ENCODE peak calls at places on chromosomes 5 and 9, in four cellular contexts. One of them, this sample, is unnamed.
A peak's percentile ranks its signal among the peaks of the same experiment; 100 is the strongest.

GRCh38 chr5:98997000-98997399 is 68.2 kb upstream of the CHD1 start:
- DNase-seq in transverse colon: no peak
- DNase-seq in breast epithelium: no peak
- DNase-seq in stomach: no peak
- DNase-seq in this sample: no peak

GRCh38 chr5:87732875-87733768 is 320.4 kb upstream of the CCNH start:
- DNase-seq in transverse colon: no peak
- DNase-seq in breast epithelium: no peak
- DNase-seq in stomach: no peak
- DNase-seq in this sample: no peak

GRCh38 chr9:131298816-131299215 is 9.3 kb downstream of the PLPP7 start:
- DNase-seq in transverse colon: no peak
- DNase-seq in breast epithelium: no peak
- DNase-seq in stomach: no peak
- DNase-seq in this sample: no peak

GRCh38 chr9:127877566-127877998 is at the start of gene AK1:
- DNase-seq in transverse colon: peak; percentile 84
- DNase-seq in breast epithelium: peak; percentile 82
- DNase-seq in stomach: peak; percentile 80
- DNase-seq in this sample: no peak

GRCh38 chr9:99169982-99170761 is 51.6 kb downstream of the ALG2 start:
- DNase-seq in transverse colon: no peak
- DNase-seq in breast epithelium: no peak
- DNase-seq in stomach: no peak
- DNase-seq in this sample: no peak

GRCh38 chr5:31144364-31144763 is 49.1 kb upstream of the CDH6 start:
- DNase-seq in transverse colon: no peak
- DNase-seq in breast epithelium: no peak
- DNase-seq in stomach: no peak
- DNase-seq in this sample: no peak

GRCh38 chr9:97900738-97901565 is 21.3 kb downstream of the TRMO start:
- DNase-seq in transverse colon: no peak
- DNase-seq in breast epithelium: no peak
- DNase-seq in stomach: no peak
- DNase-seq in this sample: no peak

GRCh38 chr5:141349917-141350619 is at the start of gene PCDHGB1:
- DNase-seq in transverse colon: peak; percentile 20
- DNase-seq in breast epithelium: no peak
- DNase-seq in stomach: no peak
- DNase-seq in this sample: peak; percentile 58

GRCh38 chr5:72598461-72599433 is 91.5 kb upstream of the ZNF366 start:
- DNase-seq in transverse colon: no peak
- DNase-seq in breast epithelium: no peak
- DNase-seq in stomach: no peak
- DNase-seq in this sample: no peak

GRCh38 chr9:93091056-93091452 is 5.0 kb upstream of the CARD19 start:
- DNase-seq in transverse colon: no peak
- DNase-seq in breast epithelium: peak; percentile 24
- DNase-seq in stomach: no peak
- DNase-seq in this sample: no peak

GRCh38 chr5:1544294-1545010 is 20.7 kb upstream of the LPCAT1 start:
- DNase-seq in transverse colon: no peak
- DNase-seq in breast epithelium: no peak
- DNase-seq in stomach: no peak
- DNase-seq in this sample: no peak

GRCh38 chr5:150498501-150498900 is 9.4 kb upstream of the NDST1 start:
- DNase-seq in transverse colon: no peak
- DNase-seq in breast epithelium: no peak
- DNase-seq in stomach: no peak
- DNase-seq in this sample: no peak

GRCh38 chr5:150496098-150496497 is 11.8 kb upstream of the NDST1 start:
- DNase-seq in transverse colon: no peak
- DNase-seq in breast epithelium: no peak
- DNase-seq in stomach: no peak
- DNase-seq in this sample: no peak

GRCh38 chr5:150497989-150498317 is 10.0 kb upstream of the NDST1 start:
- DNase-seq in transverse colon: no peak
- DNase-seq in breast epithelium: no peak
- DNase-seq in stomach: no peak
- DNase-seq in this sample: no peak

GRCh38 chr5:150496534-150496933 is 11.4 kb upstream of the NDST1 start:
- DNase-seq in transverse colon: no peak
- DNase-seq in breast epithelium: no peak
- DNase-seq in stomach: no peak
- DNase-seq in this sample: no peak

GRCh38 chr5:150497274-150497988 is 10.5 kb upstream of the NDST1 start:
- DNase-seq in transverse colon: no peak
- DNase-seq in breast epithelium: peak; percentile 77
- DNase-seq in stomach: peak; percentile 68
- DNase-seq in this sample: no peak
- TF ChIP-seq POLR2AphosphoS5 in transverse colon: peak; percentile 61
- TF ChIP-seq POLR2AphosphoS5 in breast epithelium: peak; percentile 54
- TF ChIP-seq POLR2AphosphoS5 in stomach: peak; percentile 82
- TF ChIP-seq POLR2AphosphoS5 in this sample: no peak

GRCh38 chr5:8953911-8954310 is 592.0 kb downstream of the SEMA5A start:
- DNase-seq in transverse colon: no peak
- DNase-seq in breast epithelium: no peak
- DNase-seq in stomach: no peak
- DNase-seq in this sample: no peak
- TF ChIP-seq POLR2AphosphoS5 in transverse colon: no peak
- TF ChIP-seq POLR2AphosphoS5 in breast epithelium: no peak
- TF ChIP-seq POLR2AphosphoS5 in stomach: no peak
- TF ChIP-seq POLR2AphosphoS5 in this sample: no peak

GRCh38 chr9:91060520-91061343 is 259.1 kb downstream of the SYK start:
- DNase-seq in transverse colon: peak; percentile 28
- DNase-seq in breast epithelium: no peak
- DNase-seq in stomach: peak; percentile 55
- DNase-seq in this sample: no peak
- TF ChIP-seq POLR2AphosphoS5 in transverse colon: peak; percentile 44
- TF ChIP-seq POLR2AphosphoS5 in breast epithelium: peak; percentile 62
- TF ChIP-seq POLR2AphosphoS5 in stomach: peak; percentile 63
- TF ChIP-seq POLR2AphosphoS5 in this sample: no peak

DNA sequence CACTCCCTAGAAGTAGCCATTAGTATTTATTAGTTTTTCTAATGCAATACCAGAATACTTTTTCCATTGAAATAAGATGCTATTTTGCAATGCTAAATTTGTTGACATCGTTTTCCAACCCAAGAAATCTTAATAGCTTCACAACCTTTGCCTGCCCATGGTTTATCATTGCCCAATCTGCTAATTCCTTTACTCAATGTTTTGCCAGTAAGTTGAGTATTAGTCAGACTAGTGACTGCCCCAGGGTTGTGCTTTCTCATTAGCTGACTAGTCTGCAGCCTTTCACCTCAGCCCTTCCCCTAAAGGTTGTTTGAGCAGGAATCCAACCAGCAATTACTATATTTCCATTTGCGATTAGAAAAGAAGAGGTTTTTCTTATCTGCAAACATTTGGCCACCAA is 62.8 kb downstream of the NREP start:
- DNase-seq in transverse colon: no peak
- DNase-seq in breast epithelium: no peak
- DNase-seq in stomach: no peak
- DNase-seq in this sample: no peak
- TF ChIP-seq POLR2AphosphoS5 in transverse colon: no peak
- TF ChIP-seq POLR2AphosphoS5 in breast epithelium: no peak
- TF ChIP-seq POLR2AphosphoS5 in stomach: no peak
- TF ChIP-seq POLR2AphosphoS5 in this sample: no peak

DNA sequence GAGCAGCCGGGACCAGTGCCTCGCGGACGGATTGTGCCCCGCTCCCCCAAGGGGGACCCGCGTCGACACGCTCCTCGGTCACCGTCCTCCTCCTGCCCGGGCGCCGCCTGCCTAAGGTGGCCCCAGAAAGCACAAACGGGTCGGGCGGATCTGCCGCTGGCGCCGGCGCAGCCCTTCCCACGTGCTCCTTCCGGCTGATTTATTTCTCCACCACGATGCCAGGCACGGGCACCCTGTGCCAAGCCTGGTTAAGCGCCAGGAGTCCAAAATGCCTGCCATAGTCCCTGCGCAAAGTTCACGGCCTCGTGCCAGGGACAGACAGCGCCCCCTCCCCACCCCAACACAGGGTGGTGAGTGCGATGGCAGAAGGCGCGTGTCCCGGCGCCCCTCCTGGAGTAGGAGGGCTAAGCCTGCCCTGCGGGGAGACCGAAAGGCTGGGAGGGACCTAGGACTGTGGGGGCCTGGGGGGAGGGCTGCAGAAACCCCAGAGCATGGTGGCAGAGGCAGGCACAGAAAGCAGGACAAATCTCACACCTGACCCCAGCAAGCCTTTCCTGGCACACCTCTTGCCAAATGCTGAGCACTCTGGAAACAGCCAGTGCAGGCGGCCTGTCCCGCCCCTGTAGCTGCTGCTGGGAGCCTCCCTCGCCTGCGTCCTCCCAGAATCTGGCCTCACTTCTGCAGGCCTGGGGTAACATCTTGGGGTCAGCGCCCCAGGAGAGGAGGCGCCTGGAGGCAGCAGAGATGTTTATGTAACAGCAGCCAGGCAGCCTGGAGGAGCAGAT is 1.0 kb upstream of the NOTCH1 start:
- DNase-seq in transverse colon: peak; percentile 81
- DNase-seq in breast epithelium: no peak
- DNase-seq in stomach: peak; percentile 83
- DNase-seq in this sample: no peak
- TF ChIP-seq POLR2AphosphoS5 in transverse colon: peak; percentile 48
- TF ChIP-seq POLR2AphosphoS5 in breast epithelium: peak; percentile 10
- TF ChIP-seq POLR2AphosphoS5 in stomach: peak; percentile 35
- TF ChIP-seq POLR2AphosphoS5 in this sample: no peak

DNA sequence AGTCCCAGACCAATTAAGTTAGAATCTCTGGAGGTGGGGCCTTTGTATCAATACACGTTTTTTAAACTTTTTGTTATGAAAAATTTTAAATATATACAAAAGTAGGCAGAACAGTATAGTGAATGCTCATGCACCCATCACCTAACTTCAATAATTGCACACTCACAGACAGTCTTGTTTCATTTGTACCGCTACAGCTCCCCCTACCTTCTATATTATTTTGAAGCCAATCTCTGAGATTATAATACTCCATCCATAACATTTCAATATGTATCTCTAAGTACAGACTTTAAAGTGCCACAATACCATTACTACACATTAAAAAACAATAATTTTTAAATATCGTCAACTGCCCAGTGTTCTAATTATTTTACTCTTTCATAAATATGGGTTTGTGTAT is 32.9 kb downstream of the ISL1 start:
- DNase-seq in transverse colon: no peak
- DNase-seq in breast epithelium: no peak
- DNase-seq in stomach: no peak
- DNase-seq in this sample: no peak
- TF ChIP-seq POLR2AphosphoS5 in transverse colon: no peak
- TF ChIP-seq POLR2AphosphoS5 in breast epithelium: no peak
- TF ChIP-seq POLR2AphosphoS5 in stomach: no peak
- TF ChIP-seq POLR2AphosphoS5 in this sample: no peak